ENCODE peak calls at places on chromosomes 3 and 15, in eight cellular contexts. One of them, this sample, is unnamed.

GRCh38 chr3:105805402-105805801 is 63.4 kb downstream of the CBLB start:
- DNase-seq in aorta: no peak
- DNase-seq in GM19239: no peak
- DNase-seq in LoVo: no peak
- DNase-seq in cardiac fibroblast: no peak
- DNase-seq in K562: no peak
- DNase-seq in fibroblast of lung: no peak
- DNase-seq in RWPE1: no peak
- DNase-seq in this sample: no peak

GRCh38 chr15:77607111-77607893 is 25.4 kb downstream of the LINGO1 start:
- DNase-seq in K562: peak; percentile 58
- DNase-seq in cardiac fibroblast: peak; percentile 77
- DNase-seq in fibroblast of lung: peak; percentile 31
- DNase-seq in GM19239: no peak
- DNase-seq in LoVo: no peak
- DNase-seq in RWPE1: no peak
- DNase-seq in aorta: peak; percentile 86
- DNase-seq in this sample: no peak

GRCh38 chr3:95721938-95722337 is 1092.5 kb upstream of the EPHA6 start:
- DNase-seq in fibroblast of lung: no peak
- DNase-seq in LoVo: no peak
- DNase-seq in K562: no peak
- DNase-seq in GM19239: no peak
- DNase-seq in RWPE1: peak; percentile 2
- DNase-seq in cardiac fibroblast: peak; percentile 52
- DNase-seq in aorta: no peak
- DNase-seq in this sample: peak; percentile 50

GRCh38 chr3:156787926-156788663 is 38.1 kb upstream of the LEKR1 start:
- DNase-seq in GM19239: no peak
- DNase-seq in LoVo: peak; percentile 75
- DNase-seq in K562: peak; percentile 62
- DNase-seq in RWPE1: peak; percentile 92
- DNase-seq in cardiac fibroblast: peak; percentile 95
- DNase-seq in fibroblast of lung: peak; percentile 97
- DNase-seq in aorta: no peak
- DNase-seq in this sample: peak; percentile 84

GRCh38 chr3:42655980-42656679 is 2.6 kb downstream of the ZBTB47 start:
- DNase-seq in fibroblast of lung: peak; percentile 70
- DNase-seq in aorta: no peak
- DNase-seq in cardiac fibroblast: peak; percentile 64
- DNase-seq in K562: peak; percentile 45
- DNase-seq in GM19239: no peak
- DNase-seq in RWPE1: peak; percentile 31
- DNase-seq in LoVo: peak; percentile 26
- DNase-seq in this sample: peak; percentile 71

GRCh38 chr15:65056868-65057548 is 10.8 kb downstream of the RASL12 start:
- DNase-seq in fibroblast of lung: peak; percentile 62
- DNase-seq in aorta: no peak
- DNase-seq in GM19239: no peak
- DNase-seq in LoVo: peak; percentile 95
- DNase-seq in cardiac fibroblast: peak; percentile 35
- DNase-seq in K562: no peak
- DNase-seq in RWPE1: peak; percentile 25
- DNase-seq in this sample: no peak

GRCh38 chr3:182248349-182248880 is 536.7 kb downstream of the SOX2 start:
- DNase-seq in fibroblast of lung: no peak
- DNase-seq in aorta: no peak
- DNase-seq in GM19239: no peak
- DNase-seq in K562: peak; percentile 30
- DNase-seq in LoVo: no peak
- DNase-seq in cardiac fibroblast: no peak
- DNase-seq in RWPE1: no peak
- DNase-seq in this sample: peak; percentile 14

GRCh38 chr15:99054025-99054387 is 46.4 kb upstream of the PGPEP1L start:
- DNase-seq in GM19239: no peak
- DNase-seq in fibroblast of lung: no peak
- DNase-seq in aorta: no peak
- DNase-seq in LoVo: no peak
- DNase-seq in K562: no peak
- DNase-seq in RWPE1: no peak
- DNase-seq in cardiac fibroblast: peak; percentile 19
- DNase-seq in this sample: no peak

GRCh38 chr15:77654975-77655374 is 22.3 kb upstream of the LINGO1 start:
- DNase-seq in aorta: no peak
- DNase-seq in K562: peak; percentile 72
- DNase-seq in LoVo: peak; percentile 31
- DNase-seq in RWPE1: no peak
- DNase-seq in fibroblast of lung: no peak
- DNase-seq in GM19239: no peak
- DNase-seq in cardiac fibroblast: peak; percentile 4
- DNase-seq in this sample: peak; percentile 27

GRCh38 chr15:61907753-61908086 is 152.5 kb downstream of the VPS13C start:
- DNase-seq in K562: no peak
- DNase-seq in LoVo: no peak
- DNase-seq in aorta: no peak
- DNase-seq in cardiac fibroblast: no peak
- DNase-seq in GM19239: no peak
- DNase-seq in fibroblast of lung: no peak
- DNase-seq in RWPE1: no peak
- DNase-seq in this sample: no peak

GRCh38 chr3:162684260-162684659 is 1187.7 kb downstream of the OTOL1 start:
- DNase-seq in K562: no peak
- DNase-seq in LoVo: no peak
- DNase-seq in fibroblast of lung: no peak
- DNase-seq in cardiac fibroblast: no peak
- DNase-seq in aorta: no peak
- DNase-seq in GM19239: no peak
- DNase-seq in RWPE1: no peak
- DNase-seq in this sample: no peak

GRCh38 chr3:194206375-194206774 is 70.4 kb downstream of the HES1 start:
- DNase-seq in aorta: no peak
- DNase-seq in GM19239: no peak
- DNase-seq in LoVo: no peak
- DNase-seq in RWPE1: no peak
- DNase-seq in fibroblast of lung: peak; percentile 78
- DNase-seq in K562: no peak
- DNase-seq in cardiac fibroblast: peak; percentile 12
- DNase-seq in this sample: no peak

GRCh38 chr3:133949438-133949837 is 53.8 kb upstream of the RAB6B start:
- DNase-seq in cardiac fibroblast: peak; percentile 46
- DNase-seq in LoVo: no peak
- DNase-seq in aorta: no peak
- DNase-seq in GM19239: no peak
- DNase-seq in fibroblast of lung: peak; percentile 36
- DNase-seq in RWPE1: no peak
- DNase-seq in K562: no peak
- DNase-seq in this sample: peak; percentile 83

GRCh38 chr3:16048435-16049318 is 125.8 kb upstream of the GALNT15 start:
- DNase-seq in fibroblast of lung: peak; percentile 65
- DNase-seq in LoVo: peak; percentile 73
- DNase-seq in aorta: no peak
- DNase-seq in GM19239: peak; percentile 67
- DNase-seq in K562: peak; percentile 75
- DNase-seq in RWPE1: peak; percentile 59
- DNase-seq in cardiac fibroblast: peak; percentile 89
- DNase-seq in this sample: peak; percentile 84

GRCh38 chr3:100776736-100777135 is 67.4 kb downstream of the TFG start:
- DNase-seq in aorta: no peak
- DNase-seq in RWPE1: no peak
- DNase-seq in cardiac fibroblast: peak; percentile 34
- DNase-seq in K562: no peak
- DNase-seq in LoVo: no peak
- DNase-seq in GM19239: no peak
- DNase-seq in fibroblast of lung: peak; percentile 14
- DNase-seq in this sample: no peak

GRCh38 chr3:177041021-177041729 is 156.1 kb downstream of the TBL1XR1 start:
- DNase-seq in cardiac fibroblast: peak; percentile 59
- DNase-seq in RWPE1: no peak
- DNase-seq in aorta: no peak
- DNase-seq in K562: no peak
- DNase-seq in GM19239: no peak
- DNase-seq in LoVo: no peak
- DNase-seq in fibroblast of lung: peak; percentile 51
- DNase-seq in this sample: peak; percentile 86

GRCh38 chr3:177597325-177598109 is 400.2 kb upstream of the TBL1XR1 start:
- DNase-seq in RWPE1: peak; percentile 32
- DNase-seq in LoVo: no peak
- DNase-seq in aorta: no peak
- DNase-seq in K562: no peak
- DNase-seq in fibroblast of lung: peak; percentile 98
- DNase-seq in cardiac fibroblast: peak; percentile 91
- DNase-seq in GM19239: peak; percentile 30
- DNase-seq in this sample: peak; percentile 94

GRCh38 chr15:72155021-72155621 is 36.9 kb downstream of the SENP8 start:
- DNase-seq in RWPE1: peak; percentile 81
- DNase-seq in GM19239: no peak
- DNase-seq in cardiac fibroblast: no peak
- DNase-seq in K562: no peak
- DNase-seq in fibroblast of lung: peak; percentile 42
- DNase-seq in aorta: peak; percentile 92
- DNase-seq in LoVo: peak; percentile 87
- DNase-seq in this sample: peak; percentile 91

GRCh38 chr15:101088311-101088710 is 163.5 kb downstream of the CHSY1 start:
- DNase-seq in cardiac fibroblast: no peak
- DNase-seq in K562: no peak
- DNase-seq in RWPE1: no peak
- DNase-seq in LoVo: no peak
- DNase-seq in fibroblast of lung: no peak
- DNase-seq in GM19239: no peak
- DNase-seq in aorta: no peak
- DNase-seq in this sample: no peak

GRCh38 chr3:142279965-142280590 is 54.7 kb upstream of the GK5 start:
- DNase-seq in fibroblast of lung: peak; percentile 64
- DNase-seq in RWPE1: peak; percentile 69
- DNase-seq in cardiac fibroblast: peak; percentile 90
- DNase-seq in LoVo: peak; percentile 62
- DNase-seq in GM19239: peak; percentile 58
- DNase-seq in aorta: no peak
- DNase-seq in K562: peak; percentile 62
- DNase-seq in this sample: peak; percentile 89

GRCh38 chr3:136050250-136050649 is 84.7 kb downstream of the PPP2R3A start:
- DNase-seq in RWPE1: no peak
- DNase-seq in cardiac fibroblast: no peak
- DNase-seq in LoVo: no peak
- DNase-seq in fibroblast of lung: peak; percentile 32
- DNase-seq in K562: no peak
- DNase-seq in aorta: no peak
- DNase-seq in GM19239: no peak
- DNase-seq in this sample: no peak

GRCh38 chr3:168485897-168486296 is 390.2 kb upstream of the GOLIM4 start:
- DNase-seq in fibroblast of lung: no peak
- DNase-seq in cardiac fibroblast: no peak
- DNase-seq in K562: no peak
- DNase-seq in GM19239: no peak
- DNase-seq in aorta: no peak
- DNase-seq in RWPE1: no peak
- DNase-seq in LoVo: no peak
- DNase-seq in this sample: no peak

GRCh38 chr3:140276698-140277097 is 341.7 kb downstream of the CLSTN2 start:
- DNase-seq in LoVo: no peak
- DNase-seq in fibroblast of lung: peak; percentile 16
- DNase-seq in K562: peak; percentile 12
- DNase-seq in GM19239: no peak
- DNase-seq in cardiac fibroblast: peak; percentile 40
- DNase-seq in aorta: no peak
- DNase-seq in RWPE1: no peak
- DNase-seq in this sample: peak; percentile 14

GRCh38 chr15:89490081-89490480 is 6.3 kb downstream of the RHCG start:
- DNase-seq in K562: no peak
- DNase-seq in GM19239: no peak
- DNase-seq in RWPE1: no peak
- DNase-seq in cardiac fibroblast: no peak
- DNase-seq in aorta: no peak
- DNase-seq in LoVo: no peak
- DNase-seq in fibroblast of lung: no peak
- DNase-seq in this sample: no peak

GRCh38 chr3:127395663-127396320 is 107.9 kb upstream of the PRR20G start:
- DNase-seq in RWPE1: no peak
- DNase-seq in LoVo: no peak
- DNase-seq in cardiac fibroblast: no peak
- DNase-seq in K562: no peak
- DNase-seq in aorta: no peak
- DNase-seq in fibroblast of lung: no peak
- DNase-seq in GM19239: no peak
- DNase-seq in this sample: no peak